ENCODE peak calls at places on chromosomes 2 and 18, in nine cellular contexts. Q, F, W, E, L, G, A, Z and O are unnamed samples.

GRCh38 chr2:11072550-11072949 is 82.7 kb upstream of the SLC66A3 start:
- DNase-seq in Q (no peak), F (no peak), W (no peak), E (no peak), L (no peak), G (no peak), A (no peak), Z (no peak), O (no peak)

GRCh38 chr2:203122317-203122998 is 107.8 kb downstream of the NBEAL1 start:
- DNase-seq in Q (no peak), F (peak; percentile 36), W (no peak), E (no peak), L (no peak), G (no peak), A (no peak), Z (no peak), O (no peak)

GRCh38 chr2:68726608-68727367 is 7.8 kb upstream of the ARHGAP25 start:
- DNase-seq in Q (peak; percentile 41), F (no peak), W (no peak), E (no peak), L (no peak), G (peak; percentile 39), A (peak; percentile 48), Z (no peak), O (no peak)

GRCh38 chr2:239819091-239819973 is 205.8 kb downstream of the NDUFA10 start:
- DNase-seq in Q (peak; percentile 13), F (no peak), W (peak; percentile 2), E (no peak), L (peak; percentile 27), G (peak; percentile 10), A (no peak), Z (no peak), O (peak; percentile 30)

GRCh38 chr18:70463085-70463484 is 174.2 kb downstream of the SOCS6 start:
- DNase-seq in Q (no peak), F (no peak), W (no peak), E (no peak), L (no peak), G (no peak), A (no peak), Z (no peak), O (no peak)

GRCh38 chr2:102636283-102636907 is 17.0 kb downstream of the SLC9A2 start:
- DNase-seq in Q (peak; percentile 67), F (no peak), W (no peak), E (no peak), L (no peak), G (no peak), A (no peak), Z (no peak), O (no peak)

GRCh38 chr2:129237966-129238725 is 741.3 kb upstream of the RAB6C start:
- DNase-seq in Q (no peak), F (peak; percentile 1), W (no peak), E (peak; percentile 84), L (no peak), G (no peak), A (peak; percentile 75), Z (no peak), O (no peak)

GRCh38 chr18:7198326-7198725 is 32.6 kb upstream of the LRRC30 start:
- DNase-seq in Q (no peak), F (no peak), W (no peak), E (no peak), L (no peak), G (no peak), A (no peak), Z (no peak), O (no peak)

DNA sequence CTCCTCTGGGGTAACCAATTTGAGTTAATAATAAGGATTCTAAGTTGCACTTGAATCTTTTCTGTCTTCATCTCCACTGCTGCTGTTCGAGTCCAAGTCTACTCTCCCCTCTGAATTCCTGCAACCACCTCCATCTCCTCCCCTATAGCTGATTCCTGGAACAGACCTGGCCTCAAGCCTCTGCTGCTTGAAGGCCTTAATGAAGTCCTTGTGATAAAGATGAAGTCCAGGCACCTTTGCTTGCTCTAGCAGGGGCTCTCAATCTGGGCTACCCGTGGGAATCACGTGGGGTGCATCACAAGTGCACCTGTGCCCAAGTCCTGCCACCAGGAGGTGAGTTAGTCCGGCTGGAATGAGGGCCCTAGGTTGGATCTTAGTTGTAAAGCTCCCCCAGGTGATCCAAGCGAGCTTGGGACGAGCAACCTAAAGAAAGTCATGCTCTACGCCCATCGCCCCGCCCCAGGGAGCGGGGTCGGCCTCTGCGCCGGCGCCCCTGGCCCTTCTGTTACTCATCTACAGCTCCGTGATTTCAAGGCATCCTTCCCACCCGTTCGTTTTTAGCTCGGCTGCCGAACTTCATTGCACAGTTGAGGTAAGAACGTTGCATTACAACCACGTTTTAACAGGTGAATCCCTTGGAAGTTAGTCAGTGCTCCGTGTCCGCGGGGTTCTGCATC is 905 bp upstream of the IAH1 start:
- DNase-seq in Q (peak; percentile 52), F (no peak), W (no peak), E (no peak), L (peak; percentile 88), G (no peak), A (peak; percentile 54), Z (no peak), O (no peak)
- TF ChIP-seq CTCF in Q (peak; percentile 29), F (no peak), W (no peak), E (peak; percentile 47), L (peak; percentile 67), G (no peak), A (peak; percentile 51), Z (no peak), O (no peak)

DNA sequence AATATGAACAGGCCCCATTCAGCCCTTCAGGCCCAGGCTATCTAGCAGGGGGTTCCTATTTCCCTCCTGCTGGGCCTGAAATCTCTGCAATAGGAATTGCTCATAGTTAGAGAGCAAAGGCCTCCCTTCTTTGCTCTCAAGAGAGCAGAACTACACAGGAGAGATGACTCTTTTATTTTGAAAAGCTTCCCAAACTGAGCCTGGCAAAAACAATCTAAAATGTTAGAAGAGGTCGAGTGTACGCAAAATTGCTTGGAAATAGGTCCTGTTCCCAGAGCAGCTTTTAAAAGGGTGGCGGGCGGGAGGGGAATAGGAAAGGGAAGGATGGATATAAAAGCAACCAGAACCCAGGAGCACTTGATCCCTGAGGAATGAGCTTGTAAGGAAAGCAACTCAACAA is 68.4 kb upstream of the APCDD1 start:
- DNase-seq in Q (no peak), F (no peak), W (no peak), E (no peak), L (no peak), G (no peak), A (no peak), Z (no peak), O (no peak)
- TF ChIP-seq CTCF in Q (no peak), F (no peak), W (no peak), E (no peak), L (no peak), G (no peak), A (no peak), Z (no peak), O (no peak)

GRCh38 chr2:3534251-3534814 is 15.0 kb upstream of the ADI1 start:
- DNase-seq in Q (no peak), F (no peak), W (no peak), E (no peak), L (no peak), G (no peak), A (no peak), Z (no peak), O (no peak)

GRCh38 chr2:3535794-3536681 is 16.7 kb upstream of the ADI1 start:
- DNase-seq in Q (peak; percentile 55), F (peak; percentile 94), W (no peak), E (peak; percentile 85), L (peak; percentile 63), G (no peak), A (peak; percentile 77), Z (no peak), O (no peak)

GRCh38 chr2:3535467-3535793 is 16.1 kb upstream of the ADI1 start:
- DNase-seq in Q (no peak), F (no peak), W (no peak), E (no peak), L (peak; percentile 24), G (no peak), A (no peak), Z (no peak), O (no peak)

GRCh38 chr2:3539836-3540235 is 18.3 kb downstream of the RNASEH1 start:
- DNase-seq in Q (no peak), F (no peak), W (no peak), E (no peak), L (peak; percentile 58), G (no peak), A (no peak), Z (no peak), O (no peak)

DNA sequence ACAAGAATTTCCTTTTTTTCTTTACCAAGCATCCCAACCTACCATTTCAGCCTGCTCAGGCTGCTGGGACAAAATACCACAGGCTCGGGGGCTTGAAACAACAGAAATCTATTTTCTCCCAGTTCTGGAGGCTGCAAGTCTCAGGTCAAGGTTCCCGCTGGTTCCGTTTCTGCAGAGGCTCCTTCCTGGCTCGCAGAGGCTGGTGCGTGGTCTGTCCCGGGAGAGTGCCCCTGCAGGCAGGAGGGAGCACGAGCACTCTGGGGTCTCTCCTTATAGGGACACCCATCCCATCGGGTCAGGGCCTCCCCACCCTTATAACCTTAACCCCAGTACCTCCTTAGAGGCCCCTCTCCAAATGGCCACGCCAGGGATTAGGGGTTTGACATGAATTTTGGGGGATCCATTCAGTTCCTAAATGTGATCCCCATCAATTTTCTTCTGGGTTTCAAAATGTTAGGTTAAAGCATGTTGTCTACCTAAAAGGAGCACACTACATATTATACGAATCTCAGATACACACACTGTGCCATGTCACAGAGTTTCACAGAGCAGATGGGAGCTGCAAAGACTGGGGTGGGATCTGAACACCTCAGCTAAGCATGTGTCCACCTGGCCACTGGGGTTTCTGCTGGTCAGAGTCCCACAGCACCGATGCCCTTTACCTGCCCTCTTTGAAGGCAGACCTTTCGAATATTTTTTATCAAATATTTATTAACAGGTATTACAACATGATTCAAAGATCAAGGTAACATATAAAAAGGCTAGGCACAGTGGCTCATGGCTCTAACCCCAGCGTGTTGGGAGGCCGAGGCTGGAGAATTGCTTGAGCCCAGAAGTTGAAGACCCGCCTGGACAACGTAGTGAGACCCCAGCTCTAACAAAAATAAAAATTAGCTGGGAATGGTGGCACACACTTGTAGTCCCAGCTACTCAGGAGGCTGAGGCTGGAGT is 17.6 kb upstream of the ADI1 start:
- DNase-seq in Q (no peak), F (peak; percentile 57), W (peak; percentile 45), E (no peak), L (peak; percentile 86), G (no peak), A (peak; percentile 25), Z (peak; percentile 65), O (no peak)
- TF ChIP-seq CTCF in Q (no peak), F (peak; percentile 65), W (peak; percentile 33), E (peak; percentile 48), L (peak; percentile 72), G (no peak), A (peak; percentile 39), Z (peak; percentile 67), O (peak; percentile 38)

DNA sequence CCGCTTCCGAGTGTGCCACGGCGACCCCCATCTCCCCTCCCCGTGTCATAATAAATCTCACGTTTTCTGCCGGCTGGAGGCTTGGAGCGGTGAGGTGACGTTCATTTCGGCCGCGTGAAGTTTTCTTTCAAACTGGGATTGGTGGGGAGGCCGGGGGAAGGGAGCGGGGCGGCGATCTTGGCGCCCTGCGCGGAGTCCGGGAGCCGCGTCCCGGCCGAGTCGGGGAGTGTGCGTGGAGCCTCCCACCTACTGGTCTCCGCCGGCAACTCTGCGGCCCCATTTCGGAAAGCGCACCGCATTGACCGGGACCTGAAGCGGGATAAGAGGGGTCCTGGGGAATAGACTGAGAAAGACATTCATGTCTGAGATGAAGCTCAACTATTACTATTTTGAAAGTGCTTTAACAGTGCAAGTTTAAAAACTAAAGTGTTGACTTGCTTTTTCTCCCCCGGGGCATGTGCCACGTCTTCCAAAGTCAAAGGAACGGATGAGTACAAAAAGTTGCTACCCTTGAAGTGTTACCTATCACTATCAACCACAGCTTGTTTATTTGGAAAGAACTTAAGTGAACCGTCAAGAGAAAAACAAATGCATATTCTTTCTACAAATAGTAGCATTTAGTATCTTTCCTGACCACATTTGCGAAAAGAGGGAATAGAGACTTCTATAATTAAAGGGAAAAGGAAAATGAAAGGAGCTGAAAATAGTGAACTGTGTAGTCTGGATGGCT is 818 bp upstream of the IKZF2 start:
- DNase-seq in Q (peak; percentile 68), F (peak; percentile 68), W (peak; percentile 73), E (peak; percentile 43), L (peak; percentile 82), G (no peak), A (peak; percentile 73), Z (peak; percentile 56), O (no peak)
- TF ChIP-seq CTCF in Q (peak; percentile 35), F (peak; percentile 46), W (no peak), E (peak; percentile 72), L (peak; percentile 58), G (no peak), A (peak; percentile 47), Z (peak; percentile 24), O (no peak)